ENCODE peak calls at places on chromosomes 6 and 20, in eight cellular contexts. I, X, R, M, K, Y, O and W are unnamed samples.

GRCh38 chr6:73131706-73132105 is 93.6 kb downstream of the KHDC1L start:
- DNase-seq in I (no peak), X (no peak), R (peak; percentile 30), M (peak; percentile 8), K (no peak), Y (no peak), O (no peak), W (peak; percentile 76)

GRCh38 chr6:45592991-45593390 is 215.3 kb upstream of the SUPT3H start:
- DNase-seq in I (no peak), X (no peak), R (no peak), M (peak; percentile 37), K (no peak), Y (no peak), O (no peak), W (no peak)

GRCh38 chr20:57459897-57460663 is 64.9 kb downstream of the CTCFL start:
- DNase-seq in I (no peak), X (no peak), R (no peak), M (no peak), K (no peak), Y (no peak), O (no peak), W (no peak)

GRCh38 chr6:26235240-26235730 is 129.7 kb upstream of the BTN3A2 start:
- DNase-seq in I (no peak), X (no peak), R (no peak), M (peak; percentile 36), K (no peak), Y (no peak), O (no peak), W (no peak)

GRCh38 chr6:89037156-89037900 is 43.2 kb upstream of the PNRC1 start:
- DNase-seq in I (no peak), X (no peak), R (no peak), M (no peak), K (no peak), Y (no peak), O (peak; percentile 50), W (no peak)

GRCh38 chr6:33543116-33543515 is 37.0 kb downstream of the BAK1 start:
- DNase-seq in I (no peak), X (no peak), R (no peak), M (no peak), K (no peak), Y (no peak), O (no peak), W (no peak)

GRCh38 chr6:41536884-41537347 is 9.3 kb upstream of the FOXP4 start:
- DNase-seq in I (no peak), X (no peak), R (no peak), M (peak; percentile 9), K (no peak), Y (no peak), O (no peak), W (peak; percentile 58)

GRCh38 chr6:26575494-26575939 is 21.2 kb upstream of the ABT1 start:
- DNase-seq in I (no peak), X (no peak), R (no peak), M (peak; percentile 33), K (no peak), Y (no peak), O (no peak), W (no peak)

GRCh38 chr20:3800256-3800877 is 4.3 kb downstream of the CDC25B start:
- DNase-seq in I (no peak), X (no peak), R (no peak), M (no peak), K (no peak), Y (no peak), O (no peak), W (no peak)

GRCh38 chr20:56411759-56412472 is at the start of gene CASS4:
- DNase-seq in I (peak; percentile 65), X (no peak), R (no peak), M (peak; percentile 95), K (no peak), Y (no peak), O (no peak), W (no peak)

GRCh38 chr6:139568956-139569538 is 194.6 kb upstream of the CITED2 start:
- DNase-seq in I (peak; percentile 75), X (no peak), R (no peak), M (peak; percentile 82), K (no peak), Y (no peak), O (no peak), W (peak; percentile 76)

GRCh38 chr6:110017306-110017705 is 39.2 kb downstream of the GPR6 start:
- DNase-seq in I (no peak), X (no peak), R (no peak), M (no peak), K (no peak), Y (no peak), O (no peak), W (no peak)

GRCh38 chr6:90508753-90509152 is 78.1 kb downstream of the MAP3K7 start:
- DNase-seq in I (no peak), X (no peak), R (no peak), M (no peak), K (no peak), Y (no peak), O (no peak), W (no peak)

GRCh38 chr6:52423971-52424381 is 3.8 kb downstream of the EFHC1 start:
- DNase-seq in I (peak; percentile 67), X (no peak), R (no peak), M (peak; percentile 91), K (no peak), Y (no peak), O (peak; percentile 73), W (peak; percentile 90)

GRCh38 chr6:154447929-154448328 is 62.6 kb downstream of the CNKSR3 start:
- DNase-seq in I (no peak), X (no peak), R (no peak), M (peak; percentile 78), K (no peak), Y (no peak), O (no peak), W (peak; percentile 82)

GRCh38 chr6:57172136-57173055 is at the start of gene BAG2:
- DNase-seq in I (peak; percentile 49), X (peak; percentile 63), R (peak; percentile 95), M (peak; percentile 92), K (peak; percentile 92), Y (peak; percentile 65), O (peak; percentile 96), W (peak; percentile 88)

GRCh38 chr20:24798930-24799705 is 150.0 kb upstream of the CST7 start:
- DNase-seq in I (no peak), X (no peak), R (no peak), M (no peak), K (no peak), Y (no peak), O (no peak), W (no peak)

GRCh38 chr20:37643400-37643799 is 50.4 kb upstream of the CTNNBL1 start:
- DNase-seq in I (peak; percentile 3), X (no peak), R (no peak), M (no peak), K (no peak), Y (no peak), O (no peak), W (no peak)

GRCh38 chr20:53201588-53201987 is 229.4 kb downstream of the TSHZ2 start:
- DNase-seq in I (no peak), X (no peak), R (no peak), M (no peak), K (no peak), Y (no peak), O (no peak), W (no peak)

GRCh38 chr20:58645277-58645968 is 5.7 kb upstream of the STX16 start:
- DNase-seq in I (no peak), X (no peak), R (no peak), M (peak; percentile 64), K (no peak), Y (no peak), O (no peak), W (peak; percentile 73)

GRCh38 chr20:5056801-5057599 is 55.7 kb upstream of the SLC23A2 start:
- DNase-seq in I (no peak), X (peak; percentile 52), R (no peak), M (peak; percentile 36), K (peak; percentile 69), Y (no peak), O (no peak), W (no peak)

GRCh38 chr6:1088441-1089001 is 223.4 kb upstream of the FOXQ1 start:
- DNase-seq in I (no peak), X (no peak), R (no peak), M (no peak), K (no peak), Y (no peak), O (peak; percentile 28), W (peak; percentile 35)

GRCh38 chr6:7590918-7591302 is 912 bp downstream of the SNRNP48 start:
- DNase-seq in I (no peak), X (peak; percentile 28), R (no peak), M (peak; percentile 12), K (no peak), Y (no peak), O (no peak), W (no peak)

GRCh38 chr6:118283759-118284158 is 264.3 kb upstream of the PLN start:
- DNase-seq in I (no peak), X (peak; percentile 57), R (peak; percentile 78), M (peak; percentile 77), K (no peak), Y (no peak), O (peak; percentile 80), W (peak; percentile 19)

GRCh38 chr6:169959129-169960002 is 207.9 kb downstream of the ERMARD start:
- DNase-seq in I (no peak), X (no peak), R (no peak), M (no peak), K (peak; percentile 8), Y (no peak), O (peak; percentile 60), W (no peak)

GRCh38 chr6:3061501-3061941 is 6.8 kb upstream of the RIPK1 start:
- DNase-seq in I (no peak), X (no peak), R (no peak), M (peak; percentile 75), K (no peak), Y (no peak), O (no peak), W (peak; percentile 93)

GRCh38 chr6:87297115-87297514 is 25.3 kb upstream of the SMIM8 start:
- DNase-seq in I (no peak), X (no peak), R (no peak), M (no peak), K (no peak), Y (no peak), O (no peak), W (no peak)

GRCh38 chr6:63352587-63353281 is 33.0 kb upstream of the LGSN start:
- DNase-seq in I (peak; percentile 6), X (peak; percentile 19), R (peak; percentile 54), M (peak; percentile 74), K (no peak), Y (no peak), O (no peak), W (no peak)

GRCh38 chr6:138577151-138577915 is 78.0 kb upstream of the NHSL1 start:
- DNase-seq in I (no peak), X (peak; percentile 54), R (peak; percentile 64), M (no peak), K (no peak), Y (no peak), O (no peak), W (no peak)

GRCh38 chr20:37598611-37599342 is 71.1 kb upstream of the BLCAP start:
- DNase-seq in I (no peak), X (no peak), R (no peak), M (no peak), K (no peak), Y (no peak), O (no peak), W (no peak)

GRCh38 chr6:114218421-114218820 is 124.4 kb downstream of the HS3ST5 start:
- DNase-seq in I (no peak), X (no peak), R (no peak), M (no peak), K (no peak), Y (no peak), O (no peak), W (no peak)

GRCh38 chr20:44494266-44494665 is 18.6 kb downstream of the TTPAL start:
- DNase-seq in I (peak; percentile 71), X (no peak), R (no peak), M (no peak), K (no peak), Y (no peak), O (no peak), W (peak; percentile 22)

GRCh38 chr6:169800116-169800667 is 48.8 kb downstream of the ERMARD start:
- DNase-seq in I (no peak), X (no peak), R (no peak), M (peak; percentile 21), K (no peak), Y (no peak), O (peak; percentile 31), W (no peak)